ENCODE peak calls at places on chromosomes 11 and 22, in eight cellular contexts. X, J, N, O, W, A, H and T are unnamed samples.

GRCh38 chr11:17571431-17572358 is 24.6 kb downstream of the OTOG start:
- DNase-seq in X (no peak), A (no peak), O (no peak), J (no peak), N (no peak), H (no peak), W (no peak), T (no peak)

GRCh38 chr11:128776434-128777284 is 82.8 kb downstream of the FLI1 start:
- DNase-seq in A (peak), H (no peak), J (peak), X (no peak), W (no peak), O (peak), N (peak), T (peak)

GRCh38 chr11:68191661-68192579 is 21.2 kb downstream of the KMT5B start:
- DNase-seq in A (no peak), W (no peak), H (no peak), N (no peak), O (peak), J (no peak), X (no peak), T (no peak)

GRCh38 chr11:126186708-126187481 is 24.6 kb downstream of the RPUSD4 start:
- DNase-seq in O (no peak), N (no peak), H (no peak), J (no peak), X (no peak), A (no peak), W (no peak), T (no peak)

GRCh38 chr22:19823638-19824196 is 31.0 kb downstream of the GNB1L start:
- DNase-seq in H (no peak), N (no peak), W (no peak), X (no peak), A (no peak), O (no peak), J (no peak), T (no peak)

GRCh38 chr22:49736538-49736937 is 91.1 kb downstream of the BRD1 start:
- DNase-seq in A (no peak), O (no peak), W (no peak), J (no peak), N (no peak), H (no peak), X (no peak), T (no peak)

GRCh38 chr22:30362632-30363281 is 6.0 kb downstream of the CCDC157 start:
- DNase-seq in A (no peak), H (no peak), W (no peak), J (no peak), O (no peak), N (no peak), X (no peak), T (no peak)

GRCh38 chr11:113521737-113522517 is 46.7 kb upstream of the DRD2 start:
- DNase-seq in J (no peak), O (peak), N (no peak), A (no peak), X (no peak), H (no peak), W (no peak), T (no peak)

GRCh38 chr11:64261556-64262080 is 10.3 kb downstream of the PLCB3 start:
- DNase-seq in X (no peak), J (no peak), H (no peak), A (no peak), W (no peak), O (no peak), N (no peak), T (no peak)

GRCh38 chr22:49633010-49633324 is 194.7 kb downstream of the BRD1 start:
- DNase-seq in J (no peak), W (no peak), A (no peak), O (no peak), N (no peak), H (no peak), X (no peak), T (no peak)

GRCh38 chr22:26681395-26681821 is 24.0 kb downstream of the MIAT start:
- DNase-seq in J (peak), A (no peak), O (peak), H (no peak), X (no peak), N (no peak), W (no peak), T (peak)

GRCh38 chr11:108871152-108871551 is 206.3 kb downstream of the DDX10 start:
- DNase-seq in O (peak), X (no peak), A (no peak), J (peak), W (no peak), H (no peak), N (peak), T (peak)

GRCh38 chr22:38218661-38219331 is 17.0 kb downstream of the MAFF start:
- DNase-seq in O (peak), J (peak), N (peak), W (no peak), A (peak), X (no peak), H (peak), T (peak)

GRCh38 chr11:116310215-116310614 is 462.6 kb downstream of the BUD13 start:
- DNase-seq in J (peak), O (peak), H (no peak), W (no peak), X (no peak), A (no peak), N (no peak), T (no peak)